ENCODE peak calls at places on chromosomes 12 and 14, in six cellular contexts. P is body of pancreas, X is left lung, U is left ventricle myocardium inferior, A is heart right ventricle, T is adrenal gland. N is an unnamed sample. For H3K36me3 and H3K4me1, the result is how much of the 10 kb centered on the place peaks cover.

GRCh38 chr12:112996501-112996900 is 18.2 kb downstream of the OAS2 start:
- DNase-seq in T (no peak), P (no peak), A (no peak), U (no peak), X (no peak), N (no peak)

GRCh38 chr14:61466249-61466904 is 145.0 kb downstream of the PRKCH start:
- DNase-seq in X (no peak), P (peak), T (peak), A (peak), U (peak), N (peak)

GRCh38 chr14:50403433-50403832 is 6.8 kb upstream of the CDKL1 start:
- DNase-seq in A (no peak), T (no peak), P (no peak), X (no peak), U (no peak), N (no peak)

GRCh38 chr14:89720741-89721315 is 233.7 kb downstream of the EFCAB11 start:
- DNase-seq in X (peak), P (peak), U (peak), A (peak), T (peak), N (peak)

GRCh38 chr12:70609739-70610491 is 27.3 kb downstream of the PTPRB start:
- DNase-seq in A (peak), T (peak), X (peak), P (peak), U (peak), N (peak)

GRCh38 chr14:60482743-60483142 is 3.1 kb downstream of the C14orf39 start:
- DNase-seq in A (no peak), P (no peak), X (no peak), U (no peak), T (no peak), N (no peak)

GRCh38 chr14:64232095-64232830 is 61.9 kb downstream of the ESR2 start:
- DNase-seq in T (peak), U (no peak), P (no peak), X (no peak), A (no peak), N (no peak)

GRCh38 chr12:124994435-124994975 is 1.1 kb downstream of the BRI3BP start:
- DNase-seq in U (no peak), X (peak), P (peak), A (no peak), T (no peak), N (no peak)

GRCh38 chr12:103851127-103851526 is 10.1 kb upstream of the NT5DC3 start:
- DNase-seq in T (no peak), U (no peak), A (no peak), P (no peak), X (no peak), N (no peak)

GRCh38 chr12:128509170-128509569 is 242.2 kb downstream of the TMEM132C start:
- DNase-seq in X (no peak), A (no peak), T (no peak), U (no peak), P (no peak), N (no peak)

GRCh38 chr14:24189059-24189375 is 401 bp upstream of the IPO4 start:
- DNase-seq in P (no peak), U (no peak), T (no peak), A (no peak), X (no peak), N (no peak)

GRCh38 chr14:81454572-81455218 is 54.6 kb upstream of the STON2 start:
- DNase-seq in A (no peak), P (no peak), T (no peak), X (no peak), U (no peak), N (no peak)

DNA sequence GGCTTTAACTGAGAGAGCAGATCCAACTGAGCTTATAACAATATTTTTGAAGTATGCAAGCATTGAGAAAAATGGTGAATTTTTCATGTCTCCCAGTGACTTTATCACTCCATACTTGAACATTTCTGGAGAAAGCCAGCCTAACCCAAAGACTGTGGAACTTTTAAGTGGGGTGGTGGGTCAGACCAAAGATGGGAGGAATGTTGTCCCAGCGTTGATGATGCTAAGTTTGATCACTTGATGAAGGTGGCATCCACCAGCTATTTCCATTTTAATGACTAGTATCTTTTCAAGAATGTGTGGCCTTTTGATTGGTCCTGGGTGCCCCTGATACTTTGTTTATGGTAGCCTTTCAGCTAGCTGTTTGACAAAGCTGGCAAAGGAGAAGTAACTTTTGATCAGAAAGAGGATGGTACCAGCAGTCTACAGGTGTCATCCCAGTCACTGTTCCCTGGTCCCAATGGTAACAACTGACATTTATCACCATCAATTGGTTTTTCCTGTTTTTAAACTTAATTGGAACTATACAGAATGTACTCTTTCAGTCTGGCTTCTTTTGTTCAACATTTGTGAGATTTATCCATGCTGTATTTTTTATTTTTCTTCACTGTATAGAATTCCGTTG is 14.2 kb downstream of the SINHCAF start:
- DNase-seq in A (no peak), P (no peak), U (no peak), T (no peak), X (no peak), N (no peak)
- H3K36me3 ChIP-seq in A (under half), P (under half), U (under half), T (under half), X (under half), N (under half)

GRCh38 chr12:12230275-12230674 is 36.6 kb downstream of the LRP6 start:
- DNase-seq in P (no peak), U (no peak), X (no peak), T (no peak), A (no peak), N (no peak)

GRCh38 chr12:12226187-12226586 is 40.7 kb downstream of the LRP6 start:
- DNase-seq in T (no peak), X (no peak), U (no peak), P (no peak), A (no peak), N (no peak)

GRCh38 chr12:12224240-12224940 is 42.5 kb downstream of the LRP6 start:
- DNase-seq in A (no peak), T (no peak), X (no peak), U (no peak), P (no peak), N (no peak)

GRCh38 chr12:12229556-12230092 is 37.2 kb downstream of the LRP6 start:
- DNase-seq in U (no peak), P (no peak), T (no peak), X (no peak), A (no peak), N (no peak)

GRCh38 chr12:12228402-12228801 is 38.4 kb downstream of the LRP6 start:
- DNase-seq in P (no peak), U (no peak), A (no peak), T (no peak), X (no peak), N (no peak)
- H3K4me1 ChIP-seq in P (under half), U (under half), A (under half), T (under half), X (under half), N (under half)

DNA sequence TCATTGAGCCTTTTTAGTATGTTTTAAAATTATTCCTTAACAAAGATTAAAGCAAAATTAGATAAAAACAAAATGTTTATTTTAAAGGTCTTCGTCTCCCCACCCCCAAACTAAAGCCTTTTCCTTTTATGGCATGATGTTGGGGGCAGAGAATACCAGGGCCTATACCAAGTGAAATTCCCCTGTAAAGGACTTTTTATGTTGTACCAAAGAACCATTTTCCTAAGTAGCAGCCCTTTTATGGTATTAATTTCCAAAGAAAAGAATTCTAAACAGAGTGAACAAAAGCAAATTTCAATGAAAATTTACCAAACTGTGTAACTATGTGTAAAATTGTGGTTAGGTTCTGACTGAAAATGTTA is 71.9 kb upstream of the GNPNAT1 start:
- DNase-seq in T (no peak), P (no peak), A (no peak), X (no peak), U (no peak), N (no peak)
- H3K36me3 ChIP-seq in T (under half), P (under half), A (under half), X (half or more), U (half or more), N (under half)

DNA sequence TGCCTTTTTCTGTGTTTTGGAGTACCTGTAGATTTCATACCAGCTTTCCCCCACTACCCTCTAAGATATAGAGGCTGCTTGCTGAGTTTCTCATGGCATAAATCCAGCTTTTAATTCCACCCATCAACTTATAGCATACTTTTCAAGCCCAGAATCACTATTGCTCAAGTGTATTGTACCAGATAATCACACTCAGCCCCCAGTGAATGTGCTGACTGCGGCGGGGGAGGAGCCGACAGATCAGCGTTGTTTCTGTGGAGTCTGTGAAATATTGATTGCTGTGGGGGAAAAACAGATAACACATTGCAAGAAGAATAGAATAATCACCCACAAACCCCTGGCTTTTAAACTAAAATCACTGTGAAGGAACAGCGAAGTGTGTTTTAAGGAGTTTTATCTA is 296.1 kb downstream of the TMEM132D start:
- DNase-seq in A (no peak), U (no peak), P (no peak), X (no peak), T (no peak), N (no peak)
- H3K4me1 ChIP-seq in A (under half), U (under half), P (under half), X (under half), T (under half), N (under half)

GRCh38 chr14:20350280-20350679 is 6.8 kb downstream of the PARP2 start:
- DNase-seq in A (no peak), X (no peak), P (no peak), U (no peak), T (no peak), N (no peak)
- H3K36me3 ChIP-seq in A (under half), X (half or more), P (under half), U (half or more), T (half or more), N (half or more)

GRCh38 chr12:120241561-120242274 is 23.8 kb downstream of the PXN start:
- DNase-seq in U (no peak), A (peak), T (no peak), X (no peak), P (no peak), N (no peak)
- H3K4me1 ChIP-seq in U (half or more), A (half or more), T (half or more), X (half or more), P (under half), N (half or more)

DNA sequence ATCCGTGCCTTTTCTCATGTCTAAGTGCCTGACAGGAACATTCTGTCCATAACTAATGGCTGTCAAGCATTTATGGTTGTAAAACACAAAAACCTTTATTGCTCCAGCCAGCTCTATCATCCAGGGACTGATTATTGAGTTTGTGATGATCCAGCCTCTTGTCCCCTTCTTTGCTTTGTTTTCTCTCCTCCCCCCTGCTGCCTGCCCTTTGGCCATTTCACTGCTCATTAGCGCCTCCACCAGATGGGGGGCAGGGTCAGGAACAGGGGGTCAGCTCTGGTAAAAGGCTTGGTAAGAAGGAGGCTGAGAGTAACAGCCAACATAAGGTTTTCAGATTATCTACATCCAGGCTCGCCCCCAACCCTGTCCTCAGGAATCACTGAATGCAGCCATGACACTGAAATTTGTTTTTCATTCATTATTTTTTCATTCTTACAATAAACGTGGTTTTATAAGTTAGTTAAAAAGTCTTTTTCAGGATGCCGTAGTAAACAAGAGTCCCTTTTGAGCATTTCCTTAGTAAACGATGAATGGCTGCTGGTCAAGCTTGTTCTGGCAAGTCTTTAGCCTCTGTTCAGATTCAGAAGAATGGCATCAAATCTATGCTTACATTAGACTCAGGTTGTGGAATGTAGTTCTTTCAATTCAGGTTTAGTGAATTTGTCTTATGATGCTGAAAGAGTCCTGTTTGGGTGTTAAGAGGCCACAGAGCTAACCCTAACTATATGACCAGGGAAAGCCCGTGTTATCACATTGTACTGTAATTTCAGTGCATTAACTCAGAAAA is 21.7 kb downstream of the HMGA2 start:
- DNase-seq in A (no peak), T (no peak), U (no peak), X (no peak), P (no peak), N (no peak)
- H3K36me3 ChIP-seq in A (under half), T (under half), U (under half), X (under half), P (under half), N (under half)

GRCh38 chr12:65881348-65881961 is 57.2 kb downstream of the HMGA2 start:
- DNase-seq in P (peak), X (peak), U (peak), T (peak), A (no peak), N (no peak)
- H3K4me1 ChIP-seq in P (under half), X (under half), U (under half), T (under half), A (under half), N (under half)

DNA sequence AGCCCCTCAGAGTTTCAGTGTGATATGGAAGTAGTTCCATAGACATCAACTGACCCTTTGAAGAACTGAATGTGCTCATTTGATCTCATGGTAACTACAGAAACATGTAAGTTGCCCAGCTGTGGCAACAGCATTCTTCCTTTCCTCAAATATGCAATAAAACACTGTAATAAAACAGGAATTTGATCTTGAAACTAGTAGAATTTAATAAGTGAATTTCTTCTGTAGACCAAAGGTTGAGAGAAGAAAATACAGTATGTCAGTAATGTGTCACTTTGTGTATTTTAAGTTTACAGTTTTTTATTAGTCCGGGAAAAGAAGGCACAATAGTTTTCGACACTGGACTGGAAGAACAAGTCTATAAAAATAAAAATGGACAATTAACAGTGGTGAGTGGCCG is 31.9 kb downstream of the KCTD10 start:
- DNase-seq in X (no peak), A (no peak), P (no peak), U (no peak), T (no peak), N (no peak)
- H3K36me3 ChIP-seq in X (half or more), A (under half), P (under half), U (under half), T (under half), N (half or more)

GRCh38 chr12:45959728-45960127 is 30.6 kb downstream of the SCAF11 start:
- DNase-seq in A (no peak), P (no peak), T (no peak), U (no peak), X (no peak), N (no peak)

GRCh38 chr12:45962553-45963325 is 27.6 kb downstream of the SCAF11 start:
- DNase-seq in U (no peak), A (no peak), T (no peak), P (no peak), X (no peak), N (no peak)

DNA sequence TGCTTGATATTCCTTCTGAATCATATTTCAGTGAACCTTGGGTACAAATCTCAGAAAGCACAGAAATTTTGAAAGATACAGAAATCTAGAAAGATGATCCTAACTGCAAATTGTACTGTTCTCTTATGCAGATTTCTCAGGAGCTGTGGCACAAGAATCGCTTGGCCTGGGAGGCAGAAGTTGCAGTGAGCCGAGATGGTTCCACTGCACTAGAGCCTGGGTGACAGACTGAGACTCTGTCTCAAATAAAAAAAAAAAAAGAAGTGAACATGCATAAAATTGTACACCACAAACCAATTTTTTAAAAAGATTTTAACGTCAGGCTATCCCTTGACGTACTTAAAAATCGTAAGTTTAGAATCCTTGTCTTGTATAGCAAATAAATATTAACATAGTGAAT is 31.3 kb downstream of the SCAF11 start:
- DNase-seq in X (no peak), P (no peak), T (no peak), A (no peak), U (no peak), N (no peak)
- H3K4me1 ChIP-seq in X (under half), P (under half), T (under half), A (under half), U (half or more), N (under half)

N was measured in upper lobe of right lung.